ENCODE peak calls at places on chromosomes 2 and 18, in six cellular contexts. C, D, J, H, B and L are unnamed samples. For H3K4me1, the result is how much of the 10 kb centered on the place peaks cover.

GRCh38 chr2:224428787-224429440 is 27.0 kb upstream of the FAM124B start:
- DNase-seq in C (no peak), D (no peak), B (no peak), J (no peak), H (no peak), L (no peak)

GRCh38 chr2:227456772-227457171 is 15.2 kb upstream of the AGFG1 start:
- DNase-seq in C (no peak), B (peak), D (no peak), H (no peak), J (no peak), L (no peak)

GRCh38 chr18:11570073-11570588 is 39.3 kb upstream of the SLC35G4 start:
- DNase-seq in D (no peak), H (no peak), J (no peak), C (no peak), B (no peak), L (no peak)

GRCh38 chr2:151437630-151438029 is 27.9 kb downstream of the RIF1 start:
- DNase-seq in B (peak), J (no peak), H (no peak), C (no peak), D (peak), L (no peak)

GRCh38 chr2:10405441-10405840 is 42.7 kb downstream of the ODC1 start:
- DNase-seq in B (no peak), J (no peak), H (peak), D (no peak), C (peak), L (peak)

GRCh38 chr2:45316576-45317338 is 294.3 kb downstream of the SRBD1 start:
- DNase-seq in H (no peak), C (no peak), D (no peak), B (no peak), J (no peak), L (no peak)

GRCh38 chr2:134252092-134252775 is 1.6 kb upstream of the MGAT5 start:
- DNase-seq in H (no peak), D (no peak), J (no peak), C (no peak), B (no peak), L (no peak)

GRCh38 chr2:135820003-135820618 is 16.9 kb downstream of the LCT start:
- DNase-seq in C (no peak), H (no peak), J (no peak), D (no peak), B (no peak), L (no peak)

GRCh38 chr2:31446848-31447247 is 32.3 kb upstream of the XDH start:
- DNase-seq in J (no peak), H (no peak), C (no peak), B (peak), D (no peak), L (no peak)

GRCh38 chr2:223846524-223846923 is 9.1 kb upstream of the AP1S3 start:
- DNase-seq in H (no peak), D (peak), J (no peak), B (no peak), C (no peak), L (no peak)

GRCh38 chr18:58316400-58316942 is 272.4 kb downstream of the NEDD4L start:
- DNase-seq in H (no peak), D (no peak), J (no peak), B (no peak), C (no peak), L (no peak)

GRCh38 chr18:58315041-58315440 is 271.0 kb downstream of the NEDD4L start:
- DNase-seq in B (no peak), D (peak), J (no peak), C (no peak), H (no peak), L (no peak)

GRCh38 chr18:58315739-58316215 is 271.8 kb downstream of the NEDD4L start:
- DNase-seq in H (no peak), D (no peak), J (peak), B (no peak), C (no peak), L (no peak)

GRCh38 chr18:58314284-58314683 is 270.3 kb downstream of the NEDD4L start:
- DNase-seq in H (peak), B (peak), D (peak), C (peak), J (peak), L (peak)

DNA sequence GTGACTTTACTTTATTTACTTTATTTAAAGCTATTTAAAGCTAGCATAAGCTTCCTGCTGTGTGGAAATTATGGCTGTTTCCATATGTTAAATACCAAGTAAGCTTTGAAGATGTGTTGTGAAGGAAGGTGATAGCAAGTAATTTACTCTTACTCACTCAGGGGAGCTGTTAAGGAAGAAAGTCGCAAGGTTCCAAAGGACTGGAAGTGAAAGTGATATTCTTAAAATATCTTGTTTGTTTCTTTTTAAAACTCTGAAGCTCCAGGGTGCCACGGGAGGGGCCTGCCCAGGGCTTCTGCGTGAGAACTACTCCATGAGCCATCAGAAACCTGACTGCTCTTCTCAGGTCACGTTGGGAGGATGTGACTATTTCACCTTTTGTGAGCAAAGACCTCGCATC is 272.9 kb downstream of the NEDD4L start:
- DNase-seq in B (no peak), C (no peak), J (no peak), H (no peak), D (peak), L (no peak)
- H3K4me1 ChIP-seq in B (under half), C (under half), J (under half), H (half or more), D (under half), L (half or more)

DNA sequence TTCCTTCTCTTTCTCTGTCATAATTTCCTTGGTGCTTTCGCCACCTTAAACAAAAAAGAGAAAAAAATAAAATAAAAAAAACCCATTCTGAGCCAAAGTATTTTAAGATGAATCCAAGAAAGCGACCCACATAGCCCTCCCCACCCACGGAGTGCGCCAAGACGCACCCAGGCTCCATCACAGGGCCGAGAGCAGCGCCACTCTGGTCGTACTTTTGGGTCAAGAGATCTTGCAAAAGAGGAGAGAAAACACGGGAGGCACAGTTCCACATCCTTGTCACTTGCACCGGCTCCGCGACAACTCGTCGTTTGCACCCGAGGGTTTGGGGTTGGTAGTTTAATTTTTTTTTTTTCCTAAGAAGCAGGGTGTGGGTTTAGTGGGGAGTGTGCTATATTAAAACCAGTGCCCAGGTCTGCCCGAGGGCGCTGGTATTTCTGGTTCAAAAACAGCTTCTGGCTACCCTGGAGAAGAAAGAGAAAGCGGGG is 1.7 kb upstream of the SP9 start:
- DNase-seq in B (no peak), D (peak), J (no peak), H (no peak), C (no peak), L (no peak)
- H3K4me1 ChIP-seq in B (under half), D (under half), J (under half), H (under half), C (under half), L (under half)

DNA sequence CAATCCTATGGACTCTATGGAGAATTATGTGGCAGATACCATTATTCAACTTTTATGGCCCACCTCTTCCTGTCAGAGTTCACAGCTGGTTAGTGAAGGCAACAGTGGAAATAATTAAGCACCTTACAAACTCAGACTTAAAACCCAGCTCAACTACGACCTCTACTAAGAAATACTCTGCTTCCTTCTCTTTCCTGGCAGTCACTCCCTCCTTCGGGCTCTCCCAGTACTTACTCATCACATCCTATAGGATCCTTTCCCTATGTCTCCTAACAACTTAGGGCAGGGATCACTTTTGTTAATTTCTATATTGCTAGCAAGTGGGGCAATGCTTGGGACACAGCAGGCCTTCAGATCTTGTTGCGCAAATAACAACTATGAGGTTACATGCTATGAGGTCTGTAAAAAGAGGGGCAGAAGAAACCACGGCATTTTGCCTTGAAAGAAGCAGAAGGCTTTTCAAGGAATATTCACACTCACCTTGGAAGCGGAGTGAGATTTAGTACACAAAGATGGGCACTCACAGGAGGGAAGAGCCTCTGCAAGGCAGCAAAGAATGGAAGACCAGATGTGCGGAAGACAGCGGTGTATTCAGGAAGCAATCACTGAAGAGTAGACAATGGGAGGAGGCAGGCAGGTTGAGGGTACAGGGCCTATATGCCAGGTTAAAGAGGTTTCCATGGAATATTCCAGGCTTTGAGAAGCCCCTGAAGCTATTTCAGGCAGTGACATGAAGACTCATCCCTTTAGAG is 2.1 kb downstream of the STK39 start:
- DNase-seq in H (no peak), D (peak), J (no peak), B (no peak), C (no peak), L (no peak)
- H3K4me1 ChIP-seq in H (under half), D (under half), J (under half), B (half or more), C (under half), L (under half)

DNA sequence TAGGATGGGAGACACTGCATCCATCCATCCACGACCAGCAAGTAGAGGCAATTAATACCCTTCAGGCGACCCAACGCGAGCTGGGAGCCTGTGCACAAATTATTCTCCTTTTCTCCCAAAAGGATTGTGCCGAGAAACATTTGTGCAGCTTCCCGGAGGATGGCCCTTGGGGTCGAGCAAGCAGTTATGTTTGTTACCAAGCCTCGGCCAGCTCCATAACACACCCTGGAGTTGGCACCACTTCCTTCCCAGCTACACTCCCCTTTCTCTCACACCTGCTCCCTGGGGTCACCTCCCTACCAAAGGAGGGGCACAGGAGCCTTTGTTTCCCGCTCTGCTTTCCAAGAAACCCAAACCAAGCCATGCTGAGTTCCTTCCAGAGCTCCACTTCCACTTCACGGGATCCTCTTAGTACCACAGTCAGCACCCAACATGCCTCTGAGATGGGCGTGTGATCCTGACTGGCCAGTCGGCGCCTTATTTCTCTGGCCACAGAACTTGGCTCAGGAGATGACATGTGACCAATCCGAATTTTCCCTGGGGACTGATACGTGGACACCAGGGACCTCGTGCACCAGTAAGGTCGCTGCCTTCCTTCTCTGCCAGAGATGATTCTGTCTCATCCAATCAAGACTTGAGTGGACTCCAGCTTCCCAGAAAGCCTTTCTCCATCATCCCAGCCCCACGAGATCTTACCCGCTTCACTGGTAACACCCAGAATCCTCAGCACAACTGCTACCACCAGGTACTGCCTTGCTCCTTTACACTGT is 28.5 kb downstream of the GPR55 start:
- DNase-seq in J (no peak), H (peak), D (no peak), C (peak), B (peak), L (no peak)
- H3K4me1 ChIP-seq in J (under half), H (under half), D (under half), C (under half), B (under half), L (under half)

DNA sequence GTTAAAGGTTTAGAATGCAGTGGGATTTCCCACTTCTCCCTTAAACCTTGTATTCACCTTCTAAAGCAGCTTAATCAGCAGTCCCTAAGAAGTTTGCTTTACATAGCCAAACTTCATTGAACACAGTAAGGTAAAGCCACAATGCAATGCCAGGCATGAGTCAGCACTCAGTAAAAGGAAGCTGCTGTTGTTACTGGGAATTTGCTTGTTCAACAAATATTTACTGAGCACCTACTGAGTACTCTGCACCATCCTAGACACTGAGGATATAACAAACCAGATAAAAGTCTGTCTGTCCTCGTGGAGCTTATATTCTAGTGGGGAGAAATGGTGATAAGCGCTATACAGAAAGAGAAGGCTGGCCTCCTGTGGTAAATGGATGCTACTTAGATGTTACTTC is 162.7 kb downstream of the PKP4 start:
- DNase-seq in C (no peak), H (no peak), D (peak), J (no peak), B (peak), L (no peak)
- H3K4me1 ChIP-seq in C (under half), H (under half), D (under half), J (under half), B (under half), L (under half)

DNA sequence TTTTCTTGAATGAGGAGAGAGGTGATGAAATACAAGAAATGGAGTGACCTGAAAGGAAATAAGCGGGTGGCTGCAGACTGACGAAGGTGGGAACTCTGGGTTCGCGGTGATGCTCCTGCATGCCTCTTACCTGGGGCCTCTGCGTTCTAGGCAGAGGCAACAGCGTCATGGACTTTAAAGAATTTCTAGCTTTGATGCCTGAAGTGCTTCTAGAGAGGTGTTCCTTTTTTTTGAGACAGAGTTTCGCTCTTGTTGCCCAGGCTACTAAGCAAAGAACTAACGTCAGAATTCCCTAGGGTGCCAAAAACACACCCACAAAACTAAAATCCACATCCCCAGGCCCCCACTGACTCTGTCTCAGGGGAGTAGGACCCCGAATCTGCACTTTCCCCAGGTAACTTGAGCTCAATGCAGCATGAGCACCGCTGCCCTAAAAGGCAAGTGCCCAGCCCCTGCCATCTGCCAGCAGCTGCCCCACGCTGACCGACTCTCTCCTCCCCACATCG is 110.5 kb upstream of the ID2 start:
- DNase-seq in D (no peak), C (no peak), H (no peak), J (no peak), B (no peak), L (peak)
- H3K4me1 ChIP-seq in D (under half), C (under half), H (under half), J (under half), B (under half), L (under half)

DNA sequence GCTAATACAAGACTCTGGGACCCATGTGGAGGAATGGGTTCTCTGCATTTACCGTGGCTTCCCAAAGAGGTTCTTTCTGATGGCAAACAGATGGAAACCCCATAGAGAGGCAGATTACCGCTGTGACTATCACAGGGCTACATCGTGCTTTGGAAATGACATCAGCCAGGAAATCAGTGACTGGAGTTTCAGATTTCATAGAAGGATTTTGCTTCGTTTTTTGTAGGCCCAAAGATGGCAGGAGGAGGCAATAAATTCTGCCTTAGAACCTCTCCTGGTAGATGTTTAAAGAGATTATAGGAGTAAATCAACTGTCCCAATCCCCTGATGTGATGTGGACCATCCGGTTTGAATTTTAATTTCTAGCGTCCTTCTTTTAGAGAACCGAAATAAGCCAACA is 214.1 kb downstream of the AGPS start:
- DNase-seq in C (no peak), J (no peak), B (no peak), D (peak), H (no peak), L (no peak)
- H3K4me1 ChIP-seq in C (under half), J (under half), B (under half), D (under half), H (under half), L (under half)

DNA sequence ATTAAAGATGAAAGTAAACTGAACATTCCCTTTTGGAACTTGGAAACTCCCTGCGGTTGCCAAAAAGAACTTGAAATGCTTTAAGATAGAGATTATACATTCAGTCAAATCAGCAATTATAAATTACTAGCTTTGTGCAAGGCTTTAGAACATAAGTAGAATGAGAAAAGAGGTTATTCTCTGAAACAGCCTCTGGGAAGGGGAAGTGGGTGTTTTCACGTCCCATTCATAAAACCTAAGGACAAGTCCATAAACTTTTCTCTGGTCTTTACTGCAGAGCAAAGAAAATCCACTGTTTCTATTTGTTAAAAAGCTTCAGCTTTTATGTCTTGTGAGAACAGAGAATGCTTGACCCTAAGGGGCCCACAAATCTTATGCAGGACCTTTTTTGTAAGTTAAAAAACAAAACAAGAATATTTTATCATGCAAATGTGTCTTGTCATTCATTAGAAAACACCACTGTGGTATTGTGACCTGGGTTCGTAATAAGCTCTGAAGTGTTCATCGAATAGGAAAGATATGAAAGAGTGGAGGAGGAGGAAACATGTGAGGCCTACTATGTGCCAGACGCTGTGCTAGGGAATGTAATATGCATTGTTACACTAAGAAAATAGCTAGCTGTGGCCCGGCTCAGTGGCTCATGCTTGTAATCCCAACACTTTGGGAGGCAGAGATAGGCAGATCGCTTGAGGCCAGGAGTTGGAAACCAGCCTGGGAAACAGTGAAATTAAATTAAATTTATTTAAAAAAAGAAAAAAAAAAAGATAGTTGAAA is 49.4 kb upstream of the ZNF397 start:
- DNase-seq in J (no peak), C (no peak), H (no peak), B (no peak), D (no peak), L (no peak)
- H3K4me1 ChIP-seq in J (under half), C (under half), H (under half), B (under half), D (under half), L (under half)